ENCODE peak calls at places on chromosome 11, in eight cellular contexts. T, I, J, A, N, D, B and V are unnamed samples.

GRCh38 chr11:34313099-34313517 is 44.7 kb downstream of the ABTB2 start:
- DNase-seq in N (no peak), B (no peak), I (no peak), D (no peak), J (peak), A (no peak), T (peak), V (no peak)

GRCh38 chr11:23127706-23128105 is 267.4 kb upstream of the CCDC179 start:
- DNase-seq in J (no peak), B (no peak), A (no peak), D (no peak), T (no peak), N (no peak), I (no peak), V (no peak)

GRCh38 chr11:33262016-33262638 is 4.9 kb downstream of the HIPK3 start:
- DNase-seq in B (no peak), T (no peak), J (no peak), D (no peak), N (no peak), A (no peak), I (no peak), V (no peak)

GRCh38 chr11:75499423-75500305 is 26.1 kb downstream of the GDPD5 start:
- DNase-seq in A (no peak), B (peak), D (no peak), T (peak), N (peak), J (no peak), I (peak), V (peak)

GRCh38 chr11:75508051-75508561 is 17.6 kb downstream of the GDPD5 start:
- DNase-seq in B (no peak), N (no peak), J (no peak), I (no peak), A (no peak), T (no peak), D (no peak), V (no peak)

GRCh38 chr11:64123679-64124078 is 42.2 kb downstream of the MACROD1 start:
- DNase-seq in T (no peak), D (no peak), N (no peak), A (no peak), B (no peak), J (no peak), I (no peak), V (no peak)

GRCh38 chr11:15720460-15720859 is 605.7 kb downstream of the INSC start:
- DNase-seq in I (no peak), N (no peak), T (no peak), B (peak), A (no peak), J (no peak), D (no peak), V (no peak)

GRCh38 chr11:72840780-72841179 is 26.6 kb downstream of the ATG16L2 start:
- DNase-seq in A (no peak), T (no peak), N (no peak), I (no peak), D (no peak), J (no peak), B (peak), V (peak)

GRCh38 chr11:101617735-101618332 is 34.0 kb upstream of the TRPC6 start:
- DNase-seq in T (no peak), N (no peak), D (no peak), A (no peak), I (no peak), B (no peak), J (peak), V (no peak)

GRCh38 chr11:1453611-1454386 is 32.8 kb downstream of the MOB2 start:
- DNase-seq in D (peak), I (no peak), B (no peak), J (peak), T (no peak), N (no peak), A (peak), V (no peak)

GRCh38 chr11:61581931-61582330 is 1.1 kb upstream of the SYT7 start:
- DNase-seq in J (no peak), A (no peak), T (no peak), B (no peak), N (no peak), I (no peak), D (no peak), V (no peak)

GRCh38 chr11:61580292-61580888 is 486 bp downstream of the SYT7 start:
- DNase-seq in T (no peak), B (no peak), D (no peak), J (no peak), N (no peak), I (no peak), A (peak), V (no peak)

GRCh38 chr11:61578819-61579218 is 2.1 kb downstream of the SYT7 start:
- DNase-seq in T (no peak), I (no peak), J (no peak), N (no peak), D (no peak), A (no peak), B (no peak), V (no peak)

GRCh38 chr11:61579398-61580291 is 1.2 kb downstream of the SYT7 start:
- DNase-seq in J (peak), N (no peak), T (no peak), B (no peak), A (no peak), D (no peak), I (no peak), V (no peak)

GRCh38 chr11:61581030-61581928 is at the start of gene SYT7:
- DNase-seq in N (peak), D (peak), A (peak), B (peak), I (peak), J (peak), T (peak), V (peak)
- TF ChIP-seq CTCF in N (no peak), D (peak), A (no peak), B (peak), I (peak), J (peak), T (peak), V (no peak)

DNA sequence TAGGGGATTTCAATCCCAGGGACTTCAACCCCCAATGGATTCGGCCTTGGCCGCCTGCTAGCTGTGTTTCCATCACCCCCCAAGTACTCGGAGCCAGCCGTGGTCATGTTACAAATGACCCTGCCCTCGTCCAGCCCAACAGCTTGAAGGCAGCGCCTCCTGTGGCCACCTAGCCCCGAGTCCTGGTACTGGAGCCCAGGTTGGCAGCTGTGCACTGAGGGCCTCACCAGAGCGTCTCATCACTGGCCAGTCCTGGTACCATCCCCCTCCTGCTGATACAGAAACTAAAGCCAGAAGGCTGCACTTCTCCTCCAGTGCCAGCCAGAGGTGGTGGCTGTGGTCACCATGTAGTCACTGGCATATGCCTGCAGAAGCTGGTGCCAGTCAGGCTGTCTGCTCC is 44.9 kb upstream of the FADD start:
- DNase-seq in B (peak), J (peak), T (peak), N (no peak), A (peak), D (no peak), I (no peak), V (no peak)
- TF ChIP-seq CTCF in B (peak), J (peak), T (peak), N (no peak), A (no peak), D (no peak), I (peak), V (peak)

GRCh38 chr11:73972187-73972586 is 10.5 kb downstream of the UCP2 start:
- DNase-seq in N (no peak), A (no peak), I (no peak), T (peak), J (no peak), B (no peak), D (no peak), V (no peak)
- TF ChIP-seq CTCF in N (no peak), A (no peak), I (no peak), T (no peak), J (no peak), B (no peak), D (no peak), V (no peak)

GRCh38 chr11:70790671-70791300 is 392.5 kb downstream of the CTTN start:
- DNase-seq in D (no peak), J (peak), N (no peak), B (no peak), A (no peak), T (peak), I (no peak), V (no peak)
- TF ChIP-seq CTCF in D (no peak), J (peak), N (no peak), B (peak), A (no peak), T (no peak), I (no peak), V (no peak)

GRCh38 chr11:32215157-32215556 is 124.3 kb downstream of the RCN1 start:
- DNase-seq in J (no peak), I (no peak), B (no peak), A (no peak), T (no peak), N (no peak), D (no peak), V (no peak)
- TF ChIP-seq CTCF in J (peak), I (no peak), B (no peak), A (no peak), T (no peak), N (no peak), D (no peak), V (no peak)

DNA sequence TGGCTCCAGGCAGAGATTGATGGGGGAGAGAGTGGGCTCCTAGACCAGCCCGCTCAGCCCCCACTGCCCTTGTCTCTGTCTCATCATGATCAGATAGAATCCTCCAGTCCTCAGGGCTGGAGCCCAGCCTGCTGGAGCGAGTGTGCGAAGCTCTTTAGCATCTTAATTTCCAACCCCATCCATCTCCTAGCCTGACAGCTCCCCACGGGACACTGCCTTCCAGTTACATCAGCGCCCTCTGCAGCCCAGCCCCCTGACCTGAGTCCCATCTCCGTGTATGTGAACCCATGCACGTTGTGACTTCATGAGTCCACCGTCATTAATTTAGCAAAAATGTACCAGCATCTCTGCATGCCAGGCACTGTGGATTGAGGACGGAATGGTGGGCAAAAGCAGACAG is 2.1 kb downstream of the P2RX3 start:
- DNase-seq in T (peak), A (peak), N (no peak), I (no peak), J (peak), D (no peak), B (no peak), V (no peak)
- TF ChIP-seq CTCF in T (no peak), A (peak), N (no peak), I (peak), J (peak), D (no peak), B (peak), V (peak)